ENCODE peak calls at places on chromosomes 3 and 15, in seven cellular contexts. One of them, this sample, is unnamed.

GRCh38 chr3:33918357-33918756 is 119.9 kb downstream of the PDCD6IP start:
- DNase-seq in CD8-positive, alpha-beta T cell: no peak
- DNase-seq in activated T-helper 1 cell treated with anti-CD3 and anti-CD28 coated beads, Interleukin-2, amount 50 U/mL, for 16 hours: no peak
- DNase-seq in NCI-H345: no peak
- DNase-seq in left colon: no peak
- DNase-seq in brain pericyte: no peak
- DNase-seq in AG09309: no peak
- DNase-seq in this sample: peak; percentile 39

GRCh38 chr15:66761723-66762595 is 59.9 kb downstream of the SMAD6 start:
- DNase-seq in CD8-positive, alpha-beta T cell: no peak
- DNase-seq in activated T-helper 1 cell treated with anti-CD3 and anti-CD28 coated beads, Interleukin-2, amount 50 U/mL, for 16 hours: no peak
- DNase-seq in NCI-H345: no peak
- DNase-seq in left colon: no peak
- DNase-seq in brain pericyte: no peak
- DNase-seq in AG09309: no peak
- DNase-seq in this sample: no peak

GRCh38 chr15:52018244-52018643 is 775 bp upstream of the MAPK6 start:
- DNase-seq in CD8-positive, alpha-beta T cell: no peak
- DNase-seq in activated T-helper 1 cell treated with anti-CD3 and anti-CD28 coated beads, Interleukin-2, amount 50 U/mL, for 16 hours: no peak
- DNase-seq in NCI-H345: no peak
- DNase-seq in left colon: no peak
- DNase-seq in brain pericyte: no peak
- DNase-seq in AG09309: no peak
- DNase-seq in this sample: no peak

GRCh38 chr3:170240671-170241070 is 18.4 kb downstream of the PRKCI start:
- DNase-seq in CD8-positive, alpha-beta T cell: no peak
- DNase-seq in activated T-helper 1 cell treated with anti-CD3 and anti-CD28 coated beads, Interleukin-2, amount 50 U/mL, for 16 hours: no peak
- DNase-seq in NCI-H345: no peak
- DNase-seq in left colon: no peak
- DNase-seq in brain pericyte: no peak
- DNase-seq in AG09309: no peak
- DNase-seq in this sample: no peak

GRCh38 chr3:51686056-51686455 is 15.0 kb downstream of the TEX264 start:
- DNase-seq in CD8-positive, alpha-beta T cell: no peak
- DNase-seq in activated T-helper 1 cell treated with anti-CD3 and anti-CD28 coated beads, Interleukin-2, amount 50 U/mL, for 16 hours: no peak
- DNase-seq in NCI-H345: no peak
- DNase-seq in left colon: no peak
- DNase-seq in brain pericyte: no peak
- DNase-seq in AG09309: no peak
- DNase-seq in this sample: no peak

GRCh38 chr3:115245437-115245836 is 98.3 kb upstream of the ZBTB20 start:
- DNase-seq in CD8-positive, alpha-beta T cell: no peak
- DNase-seq in activated T-helper 1 cell treated with anti-CD3 and anti-CD28 coated beads, Interleukin-2, amount 50 U/mL, for 16 hours: no peak
- DNase-seq in NCI-H345: no peak
- DNase-seq in left colon: no peak
- DNase-seq in brain pericyte: no peak
- DNase-seq in AG09309: peak; percentile 76
- DNase-seq in this sample: peak; percentile 71

GRCh38 chr3:85821130-85821756 is 862.5 kb downstream of the CADM2 start:
- DNase-seq in CD8-positive, alpha-beta T cell: no peak
- DNase-seq in activated T-helper 1 cell treated with anti-CD3 and anti-CD28 coated beads, Interleukin-2, amount 50 U/mL, for 16 hours: no peak
- DNase-seq in NCI-H345: peak; percentile 9
- DNase-seq in left colon: no peak
- DNase-seq in brain pericyte: no peak
- DNase-seq in AG09309: no peak
- DNase-seq in this sample: no peak

GRCh38 chr15:68315495-68316007 is 38.0 kb downstream of the FEM1B start:
- DNase-seq in CD8-positive, alpha-beta T cell: no peak
- DNase-seq in activated T-helper 1 cell treated with anti-CD3 and anti-CD28 coated beads, Interleukin-2, amount 50 U/mL, for 16 hours: no peak
- DNase-seq in NCI-H345: peak; percentile 57
- DNase-seq in left colon: no peak
- DNase-seq in brain pericyte: peak; percentile 79
- DNase-seq in AG09309: no peak
- DNase-seq in this sample: no peak

GRCh38 chr15:42146551-42147430 is 9.6 kb downstream of the PLA2G4F start:
- DNase-seq in CD8-positive, alpha-beta T cell: no peak
- DNase-seq in activated T-helper 1 cell treated with anti-CD3 and anti-CD28 coated beads, Interleukin-2, amount 50 U/mL, for 16 hours: no peak
- DNase-seq in NCI-H345: no peak
- DNase-seq in left colon: no peak
- DNase-seq in brain pericyte: no peak
- DNase-seq in AG09309: no peak
- DNase-seq in this sample: no peak

GRCh38 chr15:83299462-83299861 is 15.0 kb upstream of the BNC1 start:
- DNase-seq in CD8-positive, alpha-beta T cell: no peak
- DNase-seq in activated T-helper 1 cell treated with anti-CD3 and anti-CD28 coated beads, Interleukin-2, amount 50 U/mL, for 16 hours: no peak
- DNase-seq in NCI-H345: no peak
- DNase-seq in left colon: no peak
- DNase-seq in brain pericyte: no peak
- DNase-seq in AG09309: no peak
- DNase-seq in this sample: no peak

GRCh38 chr3:105527949-105528348 is 161.2 kb downstream of the ALCAM start:
- DNase-seq in CD8-positive, alpha-beta T cell: no peak
- DNase-seq in activated T-helper 1 cell treated with anti-CD3 and anti-CD28 coated beads, Interleukin-2, amount 50 U/mL, for 16 hours: no peak
- DNase-seq in NCI-H345: peak; percentile 81
- DNase-seq in left colon: no peak
- DNase-seq in brain pericyte: peak; percentile 63
- DNase-seq in AG09309: no peak
- DNase-seq in this sample: no peak

GRCh38 chr3:195153121-195153520 is 117.8 kb downstream of the XXYLT1 start:
- DNase-seq in CD8-positive, alpha-beta T cell: no peak
- DNase-seq in activated T-helper 1 cell treated with anti-CD3 and anti-CD28 coated beads, Interleukin-2, amount 50 U/mL, for 16 hours: no peak
- DNase-seq in NCI-H345: peak; percentile 71
- DNase-seq in left colon: peak; percentile 64
- DNase-seq in brain pericyte: no peak
- DNase-seq in AG09309: no peak
- DNase-seq in this sample: no peak

GRCh38 chr3:57864853-57865252 is 108.7 kb downstream of the SLMAP start:
- DNase-seq in CD8-positive, alpha-beta T cell: no peak
- DNase-seq in activated T-helper 1 cell treated with anti-CD3 and anti-CD28 coated beads, Interleukin-2, amount 50 U/mL, for 16 hours: no peak
- DNase-seq in NCI-H345: no peak
- DNase-seq in left colon: no peak
- DNase-seq in brain pericyte: no peak
- DNase-seq in AG09309: no peak
- DNase-seq in this sample: no peak

GRCh38 chr3:53258600-53259426 is 3.0 kb upstream of the TKT start:
- DNase-seq in CD8-positive, alpha-beta T cell: no peak
- DNase-seq in activated T-helper 1 cell treated with anti-CD3 and anti-CD28 coated beads, Interleukin-2, amount 50 U/mL, for 16 hours: no peak
- DNase-seq in NCI-H345: no peak
- DNase-seq in left colon: no peak
- DNase-seq in brain pericyte: no peak
- DNase-seq in AG09309: no peak
- DNase-seq in this sample: no peak

GRCh38 chr3:127781411-127782001 is 40.8 kb downstream of the MGLL start:
- DNase-seq in CD8-positive, alpha-beta T cell: no peak
- DNase-seq in activated T-helper 1 cell treated with anti-CD3 and anti-CD28 coated beads, Interleukin-2, amount 50 U/mL, for 16 hours: no peak
- DNase-seq in NCI-H345: no peak
- DNase-seq in left colon: peak; percentile 15
- DNase-seq in brain pericyte: no peak
- DNase-seq in AG09309: peak; percentile 79
- DNase-seq in this sample: peak; percentile 77

GRCh38 chr3:172279191-172279640 is 169.0 kb downstream of the GHSR start:
- DNase-seq in CD8-positive, alpha-beta T cell: no peak
- DNase-seq in activated T-helper 1 cell treated with anti-CD3 and anti-CD28 coated beads, Interleukin-2, amount 50 U/mL, for 16 hours: no peak
- DNase-seq in NCI-H345: peak; percentile 13
- DNase-seq in left colon: no peak
- DNase-seq in brain pericyte: no peak
- DNase-seq in AG09309: no peak
- DNase-seq in this sample: no peak

GRCh38 chr3:180705619-180706018 is 26.3 kb upstream of the CCDC39 start:
- DNase-seq in CD8-positive, alpha-beta T cell: no peak
- DNase-seq in activated T-helper 1 cell treated with anti-CD3 and anti-CD28 coated beads, Interleukin-2, amount 50 U/mL, for 16 hours: no peak
- DNase-seq in NCI-H345: no peak
- DNase-seq in left colon: no peak
- DNase-seq in brain pericyte: no peak
- DNase-seq in AG09309: no peak
- DNase-seq in this sample: no peak

GRCh38 chr3:61634678-61635077 is 73.3 kb downstream of the PTPRG start:
- DNase-seq in CD8-positive, alpha-beta T cell: no peak
- DNase-seq in activated T-helper 1 cell treated with anti-CD3 and anti-CD28 coated beads, Interleukin-2, amount 50 U/mL, for 16 hours: no peak
- DNase-seq in NCI-H345: no peak
- DNase-seq in left colon: no peak
- DNase-seq in brain pericyte: no peak
- DNase-seq in AG09309: no peak
- DNase-seq in this sample: no peak

GRCh38 chr15:57395292-57395691 is 19.0 kb downstream of the CGNL1 start:
- DNase-seq in CD8-positive, alpha-beta T cell: no peak
- DNase-seq in activated T-helper 1 cell treated with anti-CD3 and anti-CD28 coated beads, Interleukin-2, amount 50 U/mL, for 16 hours: no peak
- DNase-seq in NCI-H345: no peak
- DNase-seq in left colon: no peak
- DNase-seq in brain pericyte: no peak
- DNase-seq in AG09309: peak; percentile 56
- DNase-seq in this sample: no peak

GRCh38 chr3:45509038-45509767 is 85.3 kb upstream of the LIMD1 start:
- DNase-seq in CD8-positive, alpha-beta T cell: no peak
- DNase-seq in activated T-helper 1 cell treated with anti-CD3 and anti-CD28 coated beads, Interleukin-2, amount 50 U/mL, for 16 hours: no peak
- DNase-seq in NCI-H345: peak; percentile 63
- DNase-seq in left colon: no peak
- DNase-seq in brain pericyte: peak; percentile 86
- DNase-seq in AG09309: peak; percentile 91
- DNase-seq in this sample: peak; percentile 59

GRCh38 chr3:186592682-186593081 is 20.2 kb upstream of the AHSG start:
- DNase-seq in CD8-positive, alpha-beta T cell: no peak
- DNase-seq in activated T-helper 1 cell treated with anti-CD3 and anti-CD28 coated beads, Interleukin-2, amount 50 U/mL, for 16 hours: no peak
- DNase-seq in NCI-H345: no peak
- DNase-seq in left colon: no peak
- DNase-seq in brain pericyte: no peak
- DNase-seq in AG09309: no peak
- DNase-seq in this sample: no peak

GRCh38 chr3:16516695-16517481 is 3.4 kb upstream of the RFTN1 start:
- DNase-seq in CD8-positive, alpha-beta T cell: no peak
- DNase-seq in activated T-helper 1 cell treated with anti-CD3 and anti-CD28 coated beads, Interleukin-2, amount 50 U/mL, for 16 hours: no peak
- DNase-seq in NCI-H345: peak; percentile 24
- DNase-seq in left colon: no peak
- DNase-seq in brain pericyte: no peak
- DNase-seq in AG09309: no peak
- DNase-seq in this sample: no peak

GRCh38 chr15:77753238-77753873 is 120.6 kb upstream of the LINGO1 start:
- DNase-seq in CD8-positive, alpha-beta T cell: no peak
- DNase-seq in activated T-helper 1 cell treated with anti-CD3 and anti-CD28 coated beads, Interleukin-2, amount 50 U/mL, for 16 hours: no peak
- DNase-seq in NCI-H345: no peak
- DNase-seq in left colon: no peak
- DNase-seq in brain pericyte: no peak
- DNase-seq in AG09309: no peak
- DNase-seq in this sample: no peak

GRCh38 chr3:196988241-196989029 is 19.8 kb upstream of the PIGZ start:
- DNase-seq in CD8-positive, alpha-beta T cell: no peak
- DNase-seq in activated T-helper 1 cell treated with anti-CD3 and anti-CD28 coated beads, Interleukin-2, amount 50 U/mL, for 16 hours: no peak
- DNase-seq in NCI-H345: peak; percentile 49
- DNase-seq in left colon: peak; percentile 55
- DNase-seq in brain pericyte: no peak
- DNase-seq in AG09309: no peak
- DNase-seq in this sample: no peak

GRCh38 chr3:43185656-43186375 is 79.9 kb upstream of the POMGNT2 start:
- DNase-seq in CD8-positive, alpha-beta T cell: no peak
- DNase-seq in activated T-helper 1 cell treated with anti-CD3 and anti-CD28 coated beads, Interleukin-2, amount 50 U/mL, for 16 hours: no peak
- DNase-seq in NCI-H345: no peak
- DNase-seq in left colon: no peak
- DNase-seq in brain pericyte: no peak
- DNase-seq in AG09309: peak; percentile 83
- DNase-seq in this sample: no peak

GRCh38 chr3:164235239-164235728 is 843.0 kb downstream of the SI start:
- DNase-seq in CD8-positive, alpha-beta T cell: no peak
- DNase-seq in activated T-helper 1 cell treated with anti-CD3 and anti-CD28 coated beads, Interleukin-2, amount 50 U/mL, for 16 hours: no peak
- DNase-seq in NCI-H345: no peak
- DNase-seq in left colon: no peak
- DNase-seq in brain pericyte: no peak
- DNase-seq in AG09309: no peak
- DNase-seq in this sample: no peak

GRCh38 chr3:69671082-69671952 is 67.9 kb upstream of the MITF start:
- DNase-seq in CD8-positive, alpha-beta T cell: no peak
- DNase-seq in activated T-helper 1 cell treated with anti-CD3 and anti-CD28 coated beads, Interleukin-2, amount 50 U/mL, for 16 hours: no peak
- DNase-seq in NCI-H345: peak; percentile 14
- DNase-seq in left colon: no peak
- DNase-seq in brain pericyte: peak; percentile 6
- DNase-seq in AG09309: no peak
- DNase-seq in this sample: no peak

GRCh38 chr15:29852201-29852600 is 29.9 kb upstream of the TJP1 start:
- DNase-seq in CD8-positive, alpha-beta T cell: no peak
- DNase-seq in activated T-helper 1 cell treated with anti-CD3 and anti-CD28 coated beads, Interleukin-2, amount 50 U/mL, for 16 hours: no peak
- DNase-seq in NCI-H345: no peak
- DNase-seq in left colon: no peak
- DNase-seq in brain pericyte: no peak
- DNase-seq in AG09309: no peak
- DNase-seq in this sample: no peak

GRCh38 chr15:43406808-43407207 is 35.9 kb downstream of the TUBGCP4 start:
- DNase-seq in CD8-positive, alpha-beta T cell: no peak
- DNase-seq in activated T-helper 1 cell treated with anti-CD3 and anti-CD28 coated beads, Interleukin-2, amount 50 U/mL, for 16 hours: no peak
- DNase-seq in NCI-H345: no peak
- DNase-seq in left colon: no peak
- DNase-seq in brain pericyte: no peak
- DNase-seq in AG09309: no peak
- DNase-seq in this sample: no peak

GRCh38 chr3:80677796-80678195 is 910.0 kb upstream of the ROBO1 start:
- DNase-seq in CD8-positive, alpha-beta T cell: no peak
- DNase-seq in activated T-helper 1 cell treated with anti-CD3 and anti-CD28 coated beads, Interleukin-2, amount 50 U/mL, for 16 hours: no peak
- DNase-seq in NCI-H345: no peak
- DNase-seq in left colon: no peak
- DNase-seq in brain pericyte: no peak
- DNase-seq in AG09309: no peak
- DNase-seq in this sample: no peak

GRCh38 chr3:66367979-66368378 is 132.8 kb downstream of the LRIG1 start:
- DNase-seq in CD8-positive, alpha-beta T cell: no peak
- DNase-seq in activated T-helper 1 cell treated with anti-CD3 and anti-CD28 coated beads, Interleukin-2, amount 50 U/mL, for 16 hours: no peak
- DNase-seq in NCI-H345: no peak
- DNase-seq in left colon: no peak
- DNase-seq in brain pericyte: no peak
- DNase-seq in AG09309: no peak
- DNase-seq in this sample: no peak